ENCODE peak calls at places on chromosome 17, in six cellular contexts. I, D, Q, M, T and G are unnamed samples.

GRCh38 chr17:223723-224471 is 42.4 kb upstream of the DOC2B start:
- DNase-seq in I (no peak), D (no peak), T (no peak), Q (no peak), M (no peak), G (no peak)

GRCh38 chr17:64106918-64107317 is 23.0 kb downstream of the ERN1 start:
- DNase-seq in I (no peak), D (no peak), Q (no peak), T (no peak), M (no peak), G (no peak)

GRCh38 chr17:5587431-5588032 is 3.2 kb upstream of the NLRP1 start:
- DNase-seq in T (peak), D (peak), Q (peak), I (peak), M (peak), G (peak)

GRCh38 chr17:20299013-20299412 is 168.3 kb downstream of the LGALS9B start:
- DNase-seq in Q (no peak), I (no peak), D (no peak), T (no peak), M (no peak), G (no peak)

GRCh38 chr17:50426814-50427787 is 1.1 kb downstream of the ACSF2 start:
- DNase-seq in M (no peak), Q (peak), D (peak), I (no peak), T (no peak), G (peak)

GRCh38 chr17:80619535-80620235 is 75.0 kb downstream of the RPTOR start:
- DNase-seq in Q (no peak), M (no peak), I (no peak), T (no peak), D (no peak), G (no peak)

GRCh38 chr17:58969612-58970011 is 137.1 kb downstream of the TRIM37 start:
- DNase-seq in I (no peak), D (no peak), Q (no peak), T (no peak), M (no peak), G (no peak)

GRCh38 chr17:59451706-59452105 is 113.7 kb upstream of the DHX40 start:
- DNase-seq in I (no peak), D (no peak), M (no peak), T (no peak), Q (no peak), G (no peak)

GRCh38 chr17:80879723-80880649 is 111.7 kb upstream of the CHMP6 start:
- DNase-seq in I (no peak), Q (peak), T (no peak), D (no peak), M (no peak), G (no peak)

GRCh38 chr17:78940708-78941107 is 15.5 kb upstream of the TIMP2 start:
- DNase-seq in T (no peak), Q (no peak), I (no peak), M (no peak), D (peak), G (no peak)

GRCh38 chr17:74117087-74117486 is 86.4 kb upstream of the RPL38 start:
- DNase-seq in Q (no peak), D (no peak), T (no peak), M (no peak), I (no peak), G (no peak)

GRCh38 chr17:55152236-55152635 is 112.5 kb upstream of the HLF start:
- DNase-seq in M (no peak), T (no peak), I (no peak), D (no peak), Q (no peak), G (no peak)

GRCh38 chr17:4901648-4902344 is 1.1 kb downstream of the CHRNE start:
- DNase-seq in Q (no peak), T (peak), D (peak), M (no peak), I (no peak), G (peak)

GRCh38 chr17:31052187-31052889 is 42.4 kb upstream of the NF1 start:
- DNase-seq in M (no peak), T (no peak), Q (no peak), I (peak), D (no peak), G (peak)

GRCh38 chr17:73309727-73310555 is 1.9 kb downstream of the CDC42EP4 start:
- DNase-seq in D (no peak), Q (no peak), I (peak), T (no peak), M (no peak), G (peak)

GRCh38 chr17:48591435-48592077 is 1.5 kb upstream of the HOXB3 start:
- DNase-seq in I (no peak), D (no peak), T (no peak), M (no peak), Q (no peak), G (no peak)

GRCh38 chr17:61411114-61411943 is 11.7 kb downstream of the TBX2 start:
- DNase-seq in D (no peak), Q (no peak), I (peak), M (no peak), T (no peak), G (peak)

GRCh38 chr17:75364078-75364477 is 41.4 kb downstream of the GRB2 start:
- DNase-seq in I (no peak), D (no peak), T (no peak), Q (no peak), M (no peak), G (no peak)

GRCh38 chr17:41724476-41725030 is 9.9 kb downstream of the HAP1 start:
- DNase-seq in T (no peak), M (no peak), D (peak), Q (no peak), I (no peak), G (no peak)

GRCh38 chr17:57463103-57463885 is 207.0 kb downstream of the MSI2 start:
- DNase-seq in T (no peak), I (no peak), M (no peak), D (no peak), Q (peak), G (no peak)

GRCh38 chr17:42133461-42134041 is 10.9 kb downstream of the HSPB9 start:
- DNase-seq in M (peak), D (peak), T (no peak), I (peak), Q (peak), G (no peak)

GRCh38 chr17:67629963-67630320 is 87.8 kb upstream of the NOL11 start:
- DNase-seq in D (no peak), Q (no peak), I (no peak), T (no peak), M (peak), G (peak)

GRCh38 chr17:75848523-75849303 is 4.5 kb upstream of the UNC13D start:
- DNase-seq in M (peak), D (peak), I (peak), T (peak), Q (peak), G (peak)

GRCh38 chr17:37706446-37706845 is 38.4 kb downstream of the HNF1B start:
- DNase-seq in D (no peak), M (no peak), T (no peak), Q (no peak), I (no peak), G (no peak)

GRCh38 chr17:17826942-17827785 is 9.6 kb downstream of the SREBF1 start:
- DNase-seq in M (no peak), Q (no peak), T (no peak), I (no peak), D (no peak), G (no peak)